ENCODE peak calls at places on chromosomes 4 and X, in five cellular contexts. J is HepG2, X is body of pancreas, Q is stomach, W is NB4. P is an unnamed sample.

GRCh38 chr4:5858020-5858769 is 34.7 kb downstream of the CRMP1 start:
- DNase-seq in J (no peak), X (no peak), Q (no peak), W (no peak), P (no peak)

GRCh38 chr4:186592961-186593586 is 37.7 kb upstream of the MTNR1A start:
- DNase-seq in J (no peak), X (no peak), Q (no peak), W (no peak), P (no peak)

GRCh38 chr4:5220028-5220427 is 168.7 kb downstream of the STK32B start:
- DNase-seq in J (no peak), X (no peak), Q (no peak), W (peak), P (peak)

GRCh38 chrX:43963726-43964125 is 9.5 kb downstream of the NDP start:
- DNase-seq in J (no peak), X (no peak), Q (no peak), W (no peak), P (no peak)

GRCh38 chrX:154444001-154444754 is at the start of gene FAM50A:
- DNase-seq in J (no peak), X (peak), Q (peak), W (peak), P (peak)

GRCh38 chr4:11623726-11624037 is 195.0 kb upstream of the HS3ST1 start:
- DNase-seq in J (no peak), X (peak), Q (peak), W (peak), P (no peak)

GRCh38 chr4:7904108-7904516 is 35.5 kb downstream of the AFAP1 start:
- DNase-seq in J (no peak), X (no peak), Q (no peak), W (no peak), P (no peak)

GRCh38 chr4:76897522-76898384 is at the start of gene SOWAHB:
- DNase-seq in J (peak), X (peak), Q (peak), W (no peak), P (no peak)

GRCh38 chrX:110723844-110724243 is 71.8 kb downstream of the CHRDL1 start:
- DNase-seq in J (no peak), X (no peak), Q (no peak), W (no peak), P (no peak)

GRCh38 chr4:116070283-116070682 is 956.9 kb upstream of the NDST4 start:
- DNase-seq in J (no peak), X (no peak), Q (no peak), W (no peak), P (no peak)

GRCh38 chr4:33996075-33996718 is 2248.1 kb downstream of the ARAP2 start:
- DNase-seq in J (no peak), X (no peak), Q (no peak), W (no peak), P (no peak)

GRCh38 chr4:39455486-39455885 is 3.2 kb downstream of the RPL9 start:
- DNase-seq in J (no peak), X (no peak), Q (no peak), W (no peak), P (no peak)
- TF ChIP-seq POLR2A in J (no peak), X (no peak), Q (no peak), W (no peak), P (no peak)

DNA sequence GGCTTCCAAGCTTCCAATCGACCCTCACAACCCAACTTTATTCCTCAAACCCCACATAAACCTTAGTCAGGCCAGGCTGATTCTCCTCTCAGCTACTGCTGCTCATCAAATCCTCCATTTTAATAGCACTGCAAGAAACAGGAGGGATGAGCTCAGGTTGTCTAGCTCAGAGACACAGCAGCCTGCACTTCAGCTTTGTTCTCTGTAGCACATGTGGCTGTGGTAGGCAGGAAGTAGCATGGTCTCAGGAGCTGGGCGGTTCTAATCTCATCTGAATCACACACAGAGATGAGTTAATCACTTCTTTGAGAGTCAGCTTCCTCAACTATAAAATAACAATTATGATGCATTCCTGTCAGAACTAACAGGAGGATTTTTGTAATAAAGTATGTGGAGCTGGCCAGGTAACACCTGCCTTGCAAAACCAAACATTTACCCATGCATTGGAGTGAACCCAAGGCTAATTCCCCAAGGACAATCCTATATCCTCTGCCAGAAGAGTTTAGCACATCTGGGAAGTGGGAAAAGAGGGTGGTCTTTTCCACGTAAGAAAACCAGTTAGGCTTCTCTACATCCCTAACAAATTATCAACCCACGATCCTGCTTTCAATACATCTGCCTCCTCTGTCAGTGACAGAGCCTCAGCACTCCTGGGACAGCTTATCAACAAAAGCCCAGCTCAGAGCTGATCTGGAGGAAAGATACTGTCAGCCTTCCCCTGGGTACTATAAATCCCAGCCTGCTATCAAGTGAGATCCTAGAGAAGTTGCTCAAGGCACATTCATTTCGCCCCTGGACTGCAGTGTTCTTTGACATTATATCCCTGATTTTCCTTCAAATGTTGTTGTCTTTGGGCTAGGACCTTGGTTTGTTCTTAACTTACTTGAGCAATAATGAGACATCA is 32.8 kb downstream of the ELOVL6 start:
- DNase-seq in J (no peak), X (no peak), Q (no peak), W (peak), P (peak)
- TF ChIP-seq POLR2A in J (no peak), X (no peak), Q (no peak), W (no peak), P (no peak)

GRCh38 chrX:149629730-149630387 is 1.7 kb downstream of the TMEM185A start:
- DNase-seq in J (no peak), X (no peak), Q (no peak), W (peak), P (peak)

GRCh38 chrX:149628768-149629167 is 2.8 kb downstream of the TMEM185A start:
- DNase-seq in J (peak), X (no peak), Q (no peak), W (no peak), P (no peak)

GRCh38 chrX:149630681-149631292 is 805 bp downstream of the TMEM185A start:
- DNase-seq in J (peak), X (no peak), Q (no peak), W (peak), P (peak)

GRCh38 chrX:149633511-149633910 is 1.9 kb upstream of the TMEM185A start:
- DNase-seq in J (no peak), X (no peak), Q (no peak), W (no peak), P (no peak)

DNA sequence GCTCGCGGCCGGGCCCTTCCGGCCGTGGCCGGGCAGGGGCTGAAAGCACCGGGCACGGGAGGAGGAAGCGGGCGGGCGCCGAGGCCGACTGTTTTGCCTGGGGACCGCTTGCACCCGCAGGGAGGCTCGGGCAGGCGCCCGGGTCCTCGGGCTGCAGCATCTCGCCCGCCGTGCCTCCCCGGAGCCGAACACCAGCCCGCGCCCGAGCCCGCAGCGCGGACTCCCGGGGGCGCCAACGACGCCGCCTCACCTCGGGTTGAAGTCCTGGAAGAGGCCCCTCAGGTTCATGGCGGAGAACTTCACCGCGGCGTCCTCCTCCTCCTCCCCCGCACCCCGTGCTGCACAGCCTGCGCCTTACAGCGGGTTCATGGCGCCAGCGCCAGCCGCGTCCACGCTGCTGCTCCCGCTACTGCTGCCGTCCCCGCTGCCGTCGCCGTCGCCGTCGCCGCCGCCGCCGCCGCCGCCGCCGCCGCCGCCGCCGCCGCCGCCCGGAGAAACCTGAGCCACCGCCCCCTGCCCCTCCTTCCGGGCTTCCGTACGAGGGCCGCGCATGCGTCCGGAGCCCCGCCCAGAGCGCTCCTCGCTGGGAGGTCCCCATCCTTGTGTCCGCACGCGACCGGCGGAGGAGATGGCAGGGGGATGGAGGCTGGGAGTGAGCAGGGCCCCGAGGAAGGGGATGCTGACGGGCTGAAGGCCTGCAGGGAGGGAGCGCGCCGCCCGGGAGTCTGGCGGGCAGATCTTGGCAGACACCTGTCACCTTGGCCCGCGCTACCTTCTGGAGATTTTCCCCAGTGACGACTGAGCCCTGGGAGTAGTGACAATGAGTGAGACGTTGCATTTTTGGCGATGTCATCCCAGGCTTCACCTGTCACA is at the start of gene TMEM185A:
- DNase-seq in J (peak), X (peak), Q (peak), W (peak), P (peak)
- TF ChIP-seq POLR2A in J (peak), X (peak), Q (no peak), W (peak), P (no peak)

GRCh38 chr4:102501176-102501634 is at the start of gene NFKB1:
- DNase-seq in J (peak), X (peak), Q (peak), W (peak), P (peak)
- TF ChIP-seq POLR2A in J (peak), X (peak), Q (no peak), W (peak), P (no peak)

GRCh38 chr4:174910271-174910670 is 7.9 kb upstream of the ADAM29 start:
- DNase-seq in J (no peak), X (no peak), Q (no peak), W (no peak), P (no peak)

GRCh38 chr4:174907508-174907907 is 10.7 kb upstream of the ADAM29 start:
- DNase-seq in J (no peak), X (no peak), Q (no peak), W (no peak), P (no peak)

GRCh38 chr4:174918058-174918457 is at the start of gene ADAM29:
- DNase-seq in J (no peak), X (no peak), Q (no peak), W (no peak), P (no peak)

GRCh38 chr4:174912919-174913543 is 5.1 kb upstream of the ADAM29 start:
- DNase-seq in J (no peak), X (no peak), Q (no peak), W (no peak), P (no peak)
- TF ChIP-seq POLR2A in J (no peak), X (no peak), Q (no peak), W (no peak), P (no peak)

P was measured in erythroblast.